ENCODE peak calls at places on chromosomes 6 and 20, in seven cellular contexts. One of them, this sample, is unnamed. For H3K27me3 and H3K9me3, the result is how much of the 10 kb centered on the place peaks cover.

GRCh38 chr20:35539756-35540212 is 2.1 kb upstream of the ERGIC3 start:
- DNase-seq in AG04450: no peak
- DNase-seq in heart left ventricle: no peak
- DNase-seq in Peyer's patch: peak
- DNase-seq in CD8-positive, alpha-beta memory T cell: no peak
- DNase-seq in mammary epithelial cell: no peak
- DNase-seq in uterus: no peak
- DNase-seq in this sample: no peak

GRCh38 chr6:170124836-170125235 is 166.0 kb downstream of the DLL1 start:
- DNase-seq in AG04450: no peak
- DNase-seq in heart left ventricle: no peak
- DNase-seq in Peyer's patch: peak
- DNase-seq in CD8-positive, alpha-beta memory T cell: no peak
- DNase-seq in mammary epithelial cell: peak
- DNase-seq in uterus: no peak
- DNase-seq in this sample: no peak

GRCh38 chr20:36988494-36988966 is 37.0 kb upstream of the SAMHD1 start:
- DNase-seq in AG04450: no peak
- DNase-seq in heart left ventricle: no peak
- DNase-seq in Peyer's patch: no peak
- DNase-seq in CD8-positive, alpha-beta memory T cell: no peak
- DNase-seq in mammary epithelial cell: peak
- DNase-seq in uterus: no peak
- DNase-seq in this sample: no peak

GRCh38 chr6:144585217-144585814 is 300.2 kb downstream of the UTRN start:
- DNase-seq in AG04450: no peak
- DNase-seq in heart left ventricle: no peak
- DNase-seq in Peyer's patch: no peak
- DNase-seq in CD8-positive, alpha-beta memory T cell: no peak
- DNase-seq in mammary epithelial cell: peak
- DNase-seq in uterus: no peak
- DNase-seq in this sample: no peak

GRCh38 chr6:124682751-124683150 is 279.5 kb upstream of the RNF217 start:
- DNase-seq in AG04450: no peak
- DNase-seq in heart left ventricle: no peak
- DNase-seq in Peyer's patch: no peak
- DNase-seq in CD8-positive, alpha-beta memory T cell: no peak
- DNase-seq in mammary epithelial cell: no peak
- DNase-seq in uterus: no peak
- DNase-seq in this sample: no peak

GRCh38 chr6:119024111-119024510 is 54.4 kb downstream of the FAM184A start:
- DNase-seq in AG04450: no peak
- DNase-seq in heart left ventricle: no peak
- DNase-seq in Peyer's patch: no peak
- DNase-seq in CD8-positive, alpha-beta memory T cell: no peak
- DNase-seq in mammary epithelial cell: no peak
- DNase-seq in uterus: no peak
- DNase-seq in this sample: no peak

GRCh38 chr6:129264480-129265045 is 381.6 kb downstream of the LAMA2 start:
- DNase-seq in AG04450: no peak
- DNase-seq in heart left ventricle: no peak
- DNase-seq in Peyer's patch: no peak
- DNase-seq in CD8-positive, alpha-beta memory T cell: no peak
- DNase-seq in mammary epithelial cell: no peak
- DNase-seq in uterus: no peak
- DNase-seq in this sample: no peak

GRCh38 chr6:868212-868611 is 175.3 kb upstream of the EXOC2 start:
- DNase-seq in AG04450: no peak
- DNase-seq in heart left ventricle: no peak
- DNase-seq in Peyer's patch: no peak
- DNase-seq in CD8-positive, alpha-beta memory T cell: no peak
- DNase-seq in mammary epithelial cell: no peak
- DNase-seq in uterus: no peak
- DNase-seq in this sample: no peak

GRCh38 chr20:56826971-56827645 is 198.0 kb downstream of the TFAP2C start:
- DNase-seq in AG04450: no peak
- DNase-seq in heart left ventricle: no peak
- DNase-seq in Peyer's patch: no peak
- DNase-seq in CD8-positive, alpha-beta memory T cell: no peak
- DNase-seq in mammary epithelial cell: peak
- DNase-seq in uterus: peak
- DNase-seq in this sample: peak

GRCh38 chr20:9300080-9300479 is 214.3 kb upstream of the LAMP5 start:
- DNase-seq in AG04450: no peak
- DNase-seq in heart left ventricle: no peak
- DNase-seq in Peyer's patch: no peak
- DNase-seq in CD8-positive, alpha-beta memory T cell: no peak
- DNase-seq in mammary epithelial cell: no peak
- DNase-seq in uterus: no peak
- DNase-seq in this sample: no peak

GRCh38 chr20:21101453-21102251 is 4.5 kb downstream of the LINC00237 start:
- DNase-seq in AG04450: no peak
- DNase-seq in heart left ventricle: no peak
- DNase-seq in Peyer's patch: peak
- DNase-seq in CD8-positive, alpha-beta memory T cell: no peak
- DNase-seq in mammary epithelial cell: no peak
- DNase-seq in uterus: no peak
- DNase-seq in this sample: peak

DNA sequence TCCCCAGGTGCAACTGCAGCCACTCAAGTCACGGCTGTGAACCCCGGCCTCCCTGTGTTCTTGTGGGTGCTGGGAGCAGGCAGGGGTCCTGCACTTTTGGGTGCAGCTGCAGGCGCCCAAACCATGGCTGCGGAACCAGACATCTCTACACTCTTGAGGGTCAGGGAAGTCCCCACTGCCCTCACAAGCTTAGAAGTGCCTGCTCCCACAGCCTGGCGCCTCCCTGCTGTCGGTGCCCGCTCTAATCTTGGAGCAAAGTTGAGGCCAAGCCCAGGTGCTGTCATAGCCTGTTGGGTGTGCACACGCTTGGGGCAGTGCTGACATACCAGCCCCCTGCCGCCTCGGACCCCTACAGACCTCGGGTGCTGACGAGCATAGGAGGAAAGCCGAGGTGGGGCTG is 6.2 kb downstream of the DEFB132 start:
- DNase-seq in AG04450: no peak
- DNase-seq in heart left ventricle: no peak
- DNase-seq in Peyer's patch: no peak
- DNase-seq in CD8-positive, alpha-beta memory T cell: no peak
- DNase-seq in mammary epithelial cell: no peak
- DNase-seq in uterus: no peak
- DNase-seq in this sample: no peak
- H3K27me3 ChIP-seq in AG04450: under half
- H3K27me3 ChIP-seq in heart left ventricle: under half
- H3K27me3 ChIP-seq in Peyer's patch: under half
- H3K27me3 ChIP-seq in CD8-positive, alpha-beta memory T cell: under half
- H3K27me3 ChIP-seq in mammary epithelial cell: under half
- H3K27me3 ChIP-seq in uterus: under half
- H3K27me3 ChIP-seq in this sample: under half

DNA sequence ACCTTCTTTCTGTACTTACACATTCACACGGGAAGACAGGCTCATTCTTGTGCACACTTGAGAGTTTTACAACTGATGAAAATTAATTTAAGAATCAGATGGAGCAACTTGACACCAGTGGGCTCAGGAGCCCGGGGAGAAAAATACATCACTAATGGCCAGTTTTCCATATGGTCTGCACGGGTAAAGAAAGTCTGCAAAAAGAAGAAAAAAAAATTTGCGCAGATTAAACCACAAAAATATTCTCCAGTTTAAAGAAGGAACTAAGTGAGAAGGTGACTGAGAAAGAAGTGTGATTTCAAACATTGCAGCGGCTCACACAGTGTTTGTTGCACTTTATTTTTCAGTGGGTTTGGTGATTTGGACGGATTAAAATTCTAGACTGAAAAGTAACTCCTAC is at the start of gene TULP4:
- DNase-seq in AG04450: no peak
- DNase-seq in heart left ventricle: no peak
- DNase-seq in Peyer's patch: no peak
- DNase-seq in CD8-positive, alpha-beta memory T cell: no peak
- DNase-seq in mammary epithelial cell: no peak
- DNase-seq in uterus: no peak
- DNase-seq in this sample: no peak
- H3K9me3 ChIP-seq in AG04450: under half
- H3K9me3 ChIP-seq in heart left ventricle: under half
- H3K9me3 ChIP-seq in Peyer's patch: under half
- H3K9me3 ChIP-seq in CD8-positive, alpha-beta memory T cell: under half
- H3K9me3 ChIP-seq in mammary epithelial cell: under half
- H3K9me3 ChIP-seq in uterus: under half
- H3K9me3 ChIP-seq in this sample: under half

DNA sequence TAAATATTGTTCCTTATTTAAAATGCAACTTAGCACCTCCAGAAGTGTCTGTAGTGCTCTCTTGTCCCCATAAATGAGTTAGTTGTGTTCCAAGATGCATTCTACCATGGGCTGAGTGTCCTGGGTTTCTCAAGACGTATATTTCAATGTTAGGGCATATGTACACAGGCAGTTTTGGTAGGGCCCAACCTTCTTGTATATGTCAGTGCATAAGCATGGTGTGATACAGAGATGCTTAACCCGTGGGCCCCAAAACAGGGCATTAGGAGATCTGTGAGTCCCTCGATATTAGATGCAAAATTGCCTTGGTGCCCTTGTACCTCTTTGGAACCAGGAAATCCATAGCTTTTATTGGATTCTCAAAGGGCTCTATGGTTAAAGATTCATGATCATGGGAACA is 91.5 kb upstream of the HIVEP1 start:
- DNase-seq in AG04450: no peak
- DNase-seq in heart left ventricle: no peak
- DNase-seq in Peyer's patch: no peak
- DNase-seq in CD8-positive, alpha-beta memory T cell: no peak
- DNase-seq in mammary epithelial cell: no peak
- DNase-seq in uterus: no peak
- DNase-seq in this sample: no peak
- H3K27ac ChIP-seq in AG04450: peak
- H3K27ac ChIP-seq in heart left ventricle: no peak
- H3K27ac ChIP-seq in Peyer's patch: peak
- H3K27ac ChIP-seq in CD8-positive, alpha-beta memory T cell: peak
- H3K27ac ChIP-seq in mammary epithelial cell: no peak
- H3K27ac ChIP-seq in uterus: no peak
- H3K27ac ChIP-seq in this sample: no peak

GRCh38 chr6:77467038-77467437 is 3.7 kb upstream of the HTR1B start:
- DNase-seq in AG04450: no peak
- DNase-seq in heart left ventricle: no peak
- DNase-seq in Peyer's patch: no peak
- DNase-seq in CD8-positive, alpha-beta memory T cell: no peak
- DNase-seq in mammary epithelial cell: peak
- DNase-seq in uterus: no peak
- DNase-seq in this sample: no peak

GRCh38 chr6:77468939-77469338 is 5.6 kb upstream of the HTR1B start:
- DNase-seq in AG04450: no peak
- DNase-seq in heart left ventricle: no peak
- DNase-seq in Peyer's patch: no peak
- DNase-seq in CD8-positive, alpha-beta memory T cell: no peak
- DNase-seq in mammary epithelial cell: no peak
- DNase-seq in uterus: no peak
- DNase-seq in this sample: no peak

GRCh38 chr6:77463308-77463880 is at the start of gene HTR1B:
- DNase-seq in AG04450: no peak
- DNase-seq in heart left ventricle: no peak
- DNase-seq in Peyer's patch: no peak
- DNase-seq in CD8-positive, alpha-beta memory T cell: no peak
- DNase-seq in mammary epithelial cell: peak
- DNase-seq in uterus: no peak
- DNase-seq in this sample: no peak

GRCh38 chr6:77463881-77464867 is 883 bp upstream of the HTR1B start:
- DNase-seq in AG04450: no peak
- DNase-seq in heart left ventricle: no peak
- DNase-seq in Peyer's patch: no peak
- DNase-seq in CD8-positive, alpha-beta memory T cell: no peak
- DNase-seq in mammary epithelial cell: no peak
- DNase-seq in uterus: no peak
- DNase-seq in this sample: peak

DNA sequence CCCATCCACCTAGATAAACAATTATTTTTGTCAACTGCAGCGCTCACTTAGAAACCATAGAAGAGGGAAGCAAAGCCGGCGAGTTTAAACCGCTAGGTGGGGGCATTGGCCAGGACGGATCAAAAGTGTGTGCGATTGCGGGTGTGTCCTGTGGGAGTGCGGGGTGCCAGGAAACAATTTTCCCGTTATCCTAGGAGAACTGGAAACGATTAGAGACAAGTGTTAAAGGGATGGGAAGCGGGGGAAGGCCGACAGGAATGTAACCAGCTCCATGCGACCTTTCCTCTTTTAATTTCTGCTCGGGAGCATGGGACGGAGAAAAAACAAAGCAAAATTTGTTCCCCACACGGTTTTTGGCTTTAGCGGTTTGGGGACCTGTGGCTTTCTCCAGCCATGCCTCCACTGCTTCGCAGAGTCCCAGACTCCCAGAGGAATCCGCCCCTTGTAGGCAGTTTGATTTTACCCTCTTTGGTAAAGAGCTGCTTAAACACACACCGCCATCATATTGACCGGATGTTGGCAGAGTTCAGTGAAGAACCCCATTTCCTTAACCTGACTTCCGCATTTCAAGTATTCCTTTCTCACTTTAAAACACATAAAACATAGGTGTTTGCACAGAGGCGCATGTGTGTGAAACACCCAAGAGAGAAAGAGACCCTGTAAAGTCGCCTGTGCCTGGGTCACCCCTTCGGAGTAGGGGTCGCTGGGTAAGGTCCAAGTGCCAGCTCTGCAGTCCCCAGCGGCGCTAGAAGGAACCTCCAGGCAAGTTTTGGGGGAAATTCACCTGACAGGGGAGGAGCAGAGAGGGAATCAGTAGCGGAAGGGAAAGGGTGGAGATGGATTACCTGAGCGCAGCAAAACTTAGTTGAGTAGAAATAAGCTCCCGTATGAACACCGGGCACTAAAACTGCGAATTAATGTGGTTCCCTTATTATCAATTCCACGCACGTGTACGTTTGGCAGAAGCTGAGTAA is 3.1 kb upstream of the HTR1B start:
- DNase-seq in AG04450: peak
- DNase-seq in heart left ventricle: peak
- DNase-seq in Peyer's patch: no peak
- DNase-seq in CD8-positive, alpha-beta memory T cell: no peak
- DNase-seq in mammary epithelial cell: peak
- DNase-seq in uterus: no peak
- DNase-seq in this sample: peak
- H3K27me3 ChIP-seq in AG04450: under half
- H3K27me3 ChIP-seq in heart left ventricle: under half
- H3K27me3 ChIP-seq in Peyer's patch: under half
- H3K27me3 ChIP-seq in CD8-positive, alpha-beta memory T cell: under half
- H3K27me3 ChIP-seq in mammary epithelial cell: under half
- H3K27me3 ChIP-seq in uterus: under half
- H3K27me3 ChIP-seq in this sample: half or more

This sample was measured in psoas muscle.